ENCODE peak calls at places on chromosomes 7 and 10, in four cellular contexts. I is nephron progenitor cell, X is A549, P is fibroblast of pulmonary artery. F is an unnamed sample.

GRCh38 chr7:3280445-3280844 is 20.6 kb upstream of the SDK1 start:
- DNase-seq in P (no peak), X (no peak), I (no peak), F (no peak)

GRCh38 chr10:46264737-46265368 is 21.9 kb upstream of the ANTXRL start:
- DNase-seq in X (no peak), I (no peak), P (no peak), F (no peak)

GRCh38 chr10:51832652-51833383 is 133.4 kb upstream of the CSTF2T start:
- DNase-seq in I (no peak), X (peak), P (peak), F (peak)

GRCh38 chr7:70579397-70580097 is 552.4 kb upstream of the GALNT17 start:
- DNase-seq in X (no peak), I (no peak), P (no peak), F (no peak)

GRCh38 chr7:142519077-142519789 is 230.0 kb upstream of the PRSS1 start:
- DNase-seq in X (no peak), I (no peak), P (no peak), F (no peak)

GRCh38 chr7:139776486-139777303 is 1.1 kb downstream of the HIPK2 start:
- DNase-seq in P (peak), X (peak), I (no peak), F (peak)

GRCh38 chr10:112955736-112956421 is 5.8 kb downstream of the TCF7L2 start:
- DNase-seq in X (peak), P (peak), I (no peak), F (peak)

GRCh38 chr7:20201380-20201779 is 15.8 kb downstream of the MACC1 start:
- DNase-seq in I (peak), X (no peak), P (no peak), F (no peak)

GRCh38 chr10:119742988-119743646 is 17.3 kb downstream of the INPP5F start:
- DNase-seq in P (no peak), I (peak), X (no peak), F (no peak)

GRCh38 chr7:27106181-27106905 is 3.9 kb upstream of the HOXA2 start:
- DNase-seq in X (no peak), I (no peak), P (no peak), F (peak)

GRCh38 chr10:101489355-101489754 is 98.7 kb downstream of the POLL start:
- DNase-seq in I (no peak), P (peak), X (no peak), F (peak)

GRCh38 chr7:130897515-130898419 is 163.8 kb upstream of the KLF14 start:
- DNase-seq in P (no peak), X (no peak), I (no peak), F (no peak)

GRCh38 chr10:110311357-110311949 is 6.7 kb upstream of the SMNDC1 start:
- DNase-seq in P (peak), I (peak), X (peak), F (peak)

GRCh38 chr10:70887804-70888800 is at the start of gene PCBD1:
- DNase-seq in I (peak), X (peak), P (peak), F (peak)

GRCh38 chr10:34854147-34854601 is 39.1 kb upstream of the PARD3 start:
- DNase-seq in X (peak), I (no peak), P (peak), F (peak)

GRCh38 chr10:116765549-116766162 is 23.3 kb upstream of the HSPA12A start:
- DNase-seq in P (no peak), X (no peak), I (no peak), F (no peak)

GRCh38 chr7:148962823-148963582 is 65.3 kb downstream of the PDIA4 start:
- DNase-seq in P (peak), X (peak), I (peak), F (peak)

GRCh38 chr7:138603549-138604324 is 97.4 kb downstream of the SVOPL start:
- DNase-seq in P (no peak), I (no peak), X (no peak), F (peak)

GRCh38 chr10:96910488-96911395 is 78.6 kb downstream of the LCOR start:
- DNase-seq in P (peak), X (peak), I (peak), F (peak)

GRCh38 chr10:25604591-25604990 is 329.4 kb upstream of the MYO3A start:
- DNase-seq in P (no peak), I (no peak), X (no peak), F (no peak)

GRCh38 chr10:133162178-133162909 is 2.3 kb downstream of the KNDC1 start:
- DNase-seq in X (no peak), I (no peak), P (no peak), F (peak)

GRCh38 chr7:7921830-7922229 is 46.8 kb upstream of the GLCCI1 start:
- DNase-seq in I (no peak), X (no peak), P (no peak), F (no peak)

GRCh38 chr7:140230517-140230861 is 53.7 kb upstream of the KDM7A start:
- DNase-seq in I (peak), X (no peak), P (no peak), F (no peak)

GRCh38 chr7:92557249-92557648 is 28.7 kb downstream of the RBM48 start:
- DNase-seq in P (no peak), I (no peak), X (no peak), F (no peak)
- TF ChIP-seq CTCF in P (no peak), I (no peak), X (no peak), F (no peak)

GRCh38 chr7:24442170-24442777 is 131.0 kb upstream of the PALS2 start:
- DNase-seq in P (no peak), I (no peak), X (no peak), F (no peak)
- TF ChIP-seq CTCF in P (no peak), I (no peak), X (no peak), F (no peak)

GRCh38 chr7:81833401-81833800 is 63.6 kb upstream of the HGF start:
- DNase-seq in I (no peak), X (no peak), P (peak), F (no peak)

GRCh38 chr7:81831883-81832282 is 62.0 kb upstream of the HGF start:
- DNase-seq in X (no peak), P (no peak), I (no peak), F (no peak)
- TF ChIP-seq CTCF in X (no peak), P (no peak), I (no peak), F (no peak)

GRCh38 chr7:134480730-134481129 is 21.8 kb upstream of the AKR1B1 start:
- DNase-seq in X (peak), I (no peak), P (peak), F (peak)

GRCh38 chr7:134477954-134478353 is 19.1 kb upstream of the AKR1B1 start:
- DNase-seq in P (peak), I (no peak), X (no peak), F (no peak)

GRCh38 chr7:134481167-134481566 is 22.3 kb upstream of the AKR1B1 start:
- DNase-seq in I (no peak), P (no peak), X (no peak), F (no peak)

GRCh38 chr7:134480202-134480601 is 21.3 kb upstream of the AKR1B1 start:
- DNase-seq in X (no peak), P (no peak), I (no peak), F (no peak)

DNA sequence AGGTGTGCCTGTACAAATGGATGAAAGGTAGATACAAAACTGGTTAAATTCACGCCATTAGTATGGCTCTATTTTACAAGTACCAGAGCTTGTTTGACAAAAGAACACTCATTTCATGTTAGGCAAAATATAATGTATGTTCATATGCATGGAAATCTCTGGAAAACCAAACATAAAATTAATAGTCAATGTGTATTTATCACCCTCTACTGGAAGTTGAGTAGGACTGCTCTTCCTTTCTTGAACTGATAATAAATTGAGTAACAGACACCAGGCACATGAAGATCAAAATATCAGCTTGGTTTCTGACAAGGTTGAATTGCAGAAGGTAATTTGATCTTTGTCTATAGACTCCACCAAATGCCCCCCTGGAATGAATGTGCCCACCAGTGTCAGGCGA is 19.8 kb upstream of the AKR1B1 start:
- DNase-seq in I (no peak), X (no peak), P (peak), F (no peak)
- TF ChIP-seq CTCF in I (no peak), X (peak), P (peak), F (peak)

DNA sequence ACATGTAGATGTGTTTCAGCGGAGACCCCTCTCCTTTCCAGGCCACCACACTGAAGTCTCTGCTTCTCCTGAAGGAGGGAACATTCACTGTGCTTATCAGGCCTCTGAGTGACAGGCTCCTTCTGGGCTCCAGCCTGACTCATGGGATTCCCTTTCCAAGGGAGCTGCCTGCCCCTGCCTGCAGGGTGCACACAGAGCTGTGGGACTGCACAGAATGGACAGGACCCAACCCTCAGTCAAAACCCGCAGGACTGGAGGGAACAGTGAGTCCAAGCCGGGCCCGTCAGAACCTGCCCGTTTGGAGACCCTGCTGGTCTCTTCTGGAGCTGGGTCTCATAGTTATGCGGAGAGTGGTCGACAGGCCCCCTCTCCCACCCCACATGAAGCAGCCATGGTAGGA is 32.6 kb downstream of the PLAC9 start:
- DNase-seq in X (peak), I (no peak), P (peak), F (peak)
- TF ChIP-seq CTCF in X (no peak), I (no peak), P (peak), F (no peak)

DNA sequence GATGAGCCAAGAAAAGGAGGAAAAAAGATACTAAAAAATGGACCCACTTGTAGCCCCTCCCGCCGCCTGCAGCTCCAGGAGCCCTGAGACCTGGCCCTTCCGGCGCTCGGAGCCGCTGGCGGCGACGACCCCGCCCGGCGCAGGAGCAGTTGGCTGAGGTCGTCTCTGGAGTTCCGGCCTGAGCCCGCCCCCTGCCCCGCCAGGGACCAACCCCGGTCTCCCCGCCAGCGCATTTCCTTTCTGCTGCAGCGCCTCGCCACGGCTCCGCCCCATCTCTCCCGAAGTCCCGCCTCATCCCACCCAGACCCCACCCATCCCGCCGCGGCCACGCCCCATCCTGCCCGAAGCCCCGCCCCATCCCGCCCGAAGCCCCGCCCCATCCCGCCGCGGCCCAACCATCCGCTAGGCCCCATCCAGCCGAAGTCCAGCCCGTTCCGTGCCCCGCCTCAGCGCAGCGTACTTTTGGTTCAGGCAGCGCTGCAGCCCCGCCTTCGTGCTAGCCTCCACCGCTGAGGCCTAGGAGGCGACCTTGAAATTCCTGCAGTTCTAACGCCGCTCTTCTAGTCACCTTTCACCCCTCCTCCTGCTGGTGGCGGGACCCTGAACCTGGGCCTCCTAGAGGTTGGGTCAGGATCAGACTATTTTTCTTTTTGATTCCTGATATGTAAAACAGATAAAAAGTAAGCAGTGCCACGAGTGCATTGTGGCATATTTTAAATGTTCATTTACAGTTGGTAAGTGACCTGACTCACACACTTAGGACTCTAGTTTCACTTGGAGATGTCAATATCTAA is at the start of gene STN1:
- DNase-seq in I (peak), P (peak), X (peak), F (peak)
- TF ChIP-seq CTCF in I (peak), P (no peak), X (no peak), F (no peak)

F was measured in MCF 10A.